ENCODE peak calls at places on chromosome 14, in eight cellular contexts. W is fibroblast of mammary gland, O is fibroblast of pulmonary artery, V is GM12878, U is lung, G is lower lobe of right lung, T is sigmoid colon, H is AG04449. K is an unnamed sample.

GRCh38 chr14:91484744-91485143 is 25.4 kb downstream of the PPP4R3A start:
- DNase-seq in W (no peak), O (no peak), V (no peak), U (no peak), G (no peak), T (no peak), H (no peak), K (no peak)

GRCh38 chr14:91352101-91352500 is 65.5 kb downstream of the CCDC88C start:
- DNase-seq in W (peak), O (peak), V (no peak), U (peak), G (peak), T (peak), H (no peak), K (no peak)

GRCh38 chr14:96053600-96054381 is 14.6 kb downstream of the C14orf132 start:
- DNase-seq in W (peak), O (peak), V (no peak), U (no peak), G (no peak), T (peak), H (peak), K (peak)

GRCh38 chr14:105962532-105962931 is 436.1 kb downstream of the TMEM121 start:
- DNase-seq in W (no peak), O (no peak), V (no peak), U (no peak), G (no peak), T (no peak), H (no peak), K (no peak)

GRCh38 chr14:78367355-78367754 is 197.2 kb downstream of the NRXN3 start:
- DNase-seq in W (no peak), O (no peak), V (no peak), U (no peak), G (no peak), T (no peak), H (no peak), K (no peak)

GRCh38 chr14:81157431-81157830 is 63.3 kb downstream of the GTF2A1 start:
- DNase-seq in W (no peak), O (no peak), V (no peak), U (no peak), G (no peak), T (no peak), H (no peak), K (no peak)

GRCh38 chr14:72673179-72673578 is 220.7 kb downstream of the DPF3 start:
- DNase-seq in W (no peak), O (no peak), V (no peak), U (no peak), G (no peak), T (no peak), H (no peak), K (no peak)

GRCh38 chr14:103738706-103739451 is 23.3 kb downstream of the ZFYVE21 start:
- DNase-seq in W (no peak), O (no peak), V (no peak), U (no peak), G (no peak), T (peak), H (no peak), K (no peak)

GRCh38 chr14:91225025-91225424 is 19.5 kb downstream of the GPR68 start:
- DNase-seq in W (peak), O (no peak), V (no peak), U (no peak), G (no peak), T (no peak), H (no peak), K (no peak)

GRCh38 chr14:55913324-55914035 is 204.7 kb upstream of the PELI2 start:
- DNase-seq in W (peak), O (peak), V (no peak), U (no peak), G (no peak), T (no peak), H (peak), K (peak)

GRCh38 chr14:88791629-88792571 is 853 bp downstream of the EML5 start:
- DNase-seq in W (no peak), O (no peak), V (no peak), U (peak), G (peak), T (peak), H (no peak), K (no peak)

GRCh38 chr14:38311655-38312054 is 55.8 kb upstream of the CLEC14A start:
- DNase-seq in W (no peak), O (peak), V (no peak), U (no peak), G (no peak), T (no peak), H (no peak), K (no peak)

GRCh38 chr14:65958664-65959562 is 527.3 kb upstream of the CCDC196 start:
- DNase-seq in W (peak), O (peak), V (no peak), U (no peak), G (no peak), T (no peak), H (no peak), K (no peak)

GRCh38 chr14:88470542-88471440 is 84.0 kb downstream of the PTPN21 start:
- DNase-seq in W (peak), O (peak), V (no peak), U (no peak), G (no peak), T (no peak), H (no peak), K (no peak)

GRCh38 chr14:39581474-39581873 is 149.2 kb upstream of the FBXO33 start:
- DNase-seq in W (peak), O (peak), V (no peak), U (no peak), G (no peak), T (no peak), H (no peak), K (no peak)
- TF ChIP-seq CTCF in W (peak), O (peak), V (no peak), U (no peak), G (no peak), T (no peak), H (no peak), K (no peak)

DNA sequence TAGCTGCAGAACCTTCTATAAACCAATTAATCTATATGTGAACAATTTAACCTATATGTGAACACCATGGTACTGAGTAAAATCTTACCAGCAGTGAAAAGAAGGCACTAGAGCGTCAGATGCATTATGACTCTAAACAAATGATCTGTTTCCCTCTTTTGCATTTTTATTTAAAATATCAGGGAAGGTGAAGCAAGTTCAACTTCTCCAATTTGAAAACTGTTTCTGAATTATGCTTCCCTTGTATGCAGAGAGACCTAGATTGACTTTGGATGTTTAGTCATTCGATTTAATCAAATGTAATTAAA is 80.9 kb downstream of the DAD1 start:
- DNase-seq in W (no peak), O (no peak), V (no peak), U (no peak), G (no peak), T (no peak), H (no peak), K (no peak)
- H3K4me3 ChIP-seq in W (no peak), O (no peak), V (peak), U (no peak), G (no peak), T (no peak), H (no peak), K (no peak)

DNA sequence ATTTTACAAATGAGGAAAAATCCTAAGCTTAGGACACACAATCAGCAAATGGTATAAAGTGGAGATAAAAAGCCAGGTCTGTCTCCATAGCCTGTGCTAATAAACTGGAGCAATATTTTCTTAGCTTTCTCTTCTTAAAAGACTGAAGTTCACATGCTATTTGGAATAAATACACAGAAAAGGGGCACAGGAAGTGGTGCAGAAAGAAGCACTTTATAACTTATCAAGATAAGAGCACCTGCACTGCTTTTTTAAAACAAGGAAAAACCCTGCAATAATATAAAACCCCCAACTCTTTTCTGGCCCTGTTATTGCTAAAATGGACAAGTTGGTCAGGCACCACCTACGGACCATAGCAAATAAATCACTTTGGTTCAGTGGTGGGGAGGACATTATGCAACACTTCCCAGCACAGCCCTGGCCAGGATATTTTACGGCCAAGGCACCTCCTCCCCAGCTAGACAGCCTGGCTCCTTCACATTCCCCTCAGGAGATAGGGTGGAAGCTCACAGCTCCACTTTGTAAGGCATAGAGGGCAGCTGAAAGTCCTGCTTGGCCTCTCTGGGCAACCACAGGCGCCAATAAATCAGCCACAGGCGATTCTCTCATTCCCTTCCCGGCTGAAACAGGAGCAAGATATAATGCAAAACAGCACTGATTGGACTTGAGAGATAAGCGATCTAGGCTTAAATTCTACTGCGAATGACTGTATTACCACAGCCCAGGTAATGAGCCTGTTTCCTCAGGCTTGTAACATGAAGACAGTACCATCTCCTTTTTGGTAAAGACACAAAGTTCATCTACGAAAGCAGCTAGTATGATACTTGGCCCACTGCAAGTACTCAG is 2.1 kb downstream of the ZBTB25 start:
- DNase-seq in W (peak), O (peak), V (no peak), U (peak), G (peak), T (peak), H (no peak), K (peak)
- TF ChIP-seq CTCF in W (no peak), O (peak), V (no peak), U (no peak), G (no peak), T (no peak), H (no peak), K (no peak)

GRCh38 chr14:23362200-23362599 is 2.8 kb downstream of the EFS start:
- DNase-seq in W (peak), O (no peak), V (no peak), U (no peak), G (no peak), T (no peak), H (no peak), K (no peak)
- H3K4me3 ChIP-seq in W (no peak), O (no peak), V (no peak), U (no peak), G (no peak), T (no peak), H (no peak), K (no peak)

GRCh38 chr14:24311837-24312615 is 724 bp downstream of the LTB4R start:
- DNase-seq in W (peak), O (peak), V (no peak), U (no peak), G (no peak), T (no peak), H (no peak), K (no peak)

GRCh38 chr14:24310387-24310665 is 386 bp downstream of the LTB4R2 start:
- DNase-seq in W (no peak), O (no peak), V (no peak), U (no peak), G (no peak), T (no peak), H (no peak), K (no peak)

GRCh38 chr14:24312736-24313507 is 1.6 kb downstream of the LTB4R start:
- DNase-seq in W (no peak), O (peak), V (no peak), U (no peak), G (peak), T (peak), H (no peak), K (no peak)

GRCh38 chr14:24309538-24310386 is at the start of gene LTB4R2:
- DNase-seq in W (no peak), O (no peak), V (no peak), U (no peak), G (peak), T (no peak), H (no peak), K (no peak)

GRCh38 chr14:24310666-24311604 is at the start of gene LTB4R:
- DNase-seq in W (peak), O (peak), V (no peak), U (peak), G (peak), T (peak), H (no peak), K (no peak)
- TF ChIP-seq CTCF in W (no peak), O (no peak), V (peak), U (no peak), G (peak), T (peak), H (peak), K (peak)

DNA sequence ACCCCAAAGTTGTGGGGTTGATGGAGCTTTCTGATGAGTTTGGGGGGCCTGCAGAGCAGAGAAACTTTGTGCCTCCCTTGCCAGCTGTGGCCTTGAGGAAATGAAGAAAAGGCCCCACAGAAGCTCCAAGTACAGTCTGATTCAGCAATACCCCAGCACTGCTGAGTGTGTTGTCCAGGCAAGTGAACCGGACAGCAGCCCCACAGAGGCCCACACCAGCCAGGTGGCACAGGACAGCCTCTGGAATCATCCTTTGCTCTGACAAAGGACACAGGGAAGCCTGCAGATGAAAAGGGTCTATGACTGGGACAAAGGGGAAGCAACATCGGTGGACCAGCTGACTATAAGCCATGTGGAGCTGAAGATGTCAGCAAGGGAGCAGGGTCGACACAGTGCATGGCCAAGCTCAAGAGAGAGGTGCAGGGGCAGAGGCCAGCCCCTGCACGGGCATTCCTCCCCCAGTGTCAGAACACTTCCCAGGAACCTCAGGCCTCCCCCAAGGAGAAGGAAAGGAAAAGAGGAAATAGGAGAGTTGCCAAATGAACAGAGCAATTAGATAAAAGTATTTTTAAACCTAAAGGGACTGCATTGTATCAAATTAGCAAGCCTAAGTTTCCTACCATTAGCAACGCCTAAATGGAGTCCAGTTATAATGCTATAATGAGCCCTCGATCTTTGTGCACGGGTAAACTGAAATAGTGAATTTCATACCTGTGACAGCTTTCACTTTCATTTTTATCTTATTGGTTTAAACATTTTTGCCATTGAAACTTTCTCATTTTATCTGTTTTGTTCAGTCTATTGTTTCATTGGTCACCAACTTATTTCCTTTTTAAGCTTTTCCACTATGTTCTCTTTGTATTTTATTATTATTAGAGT is 46.3 kb upstream of the PTGDR start:
- DNase-seq in W (no peak), O (no peak), V (no peak), U (no peak), G (no peak), T (no peak), H (no peak), K (no peak)
- H3K4me3 ChIP-seq in W (no peak), O (no peak), V (no peak), U (no peak), G (peak), T (no peak), H (no peak), K (no peak)